ENCODE peak calls at places on chromosomes 11 and 22, in eight cellular contexts. N, S, Z, J, V, H, B and C are unnamed samples.

GRCh38 chr11:82927264-82927880 is 25.8 kb downstream of the DDIAS start:
- DNase-seq in V (peak; percentile 69), S (no peak), B (peak; percentile 38), J (no peak), N (no peak), Z (peak; percentile 26), H (no peak), C (peak; percentile 54)

GRCh38 chr22:44595841-44596341 is 97.9 kb upstream of the RTL6 start:
- DNase-seq in N (no peak), Z (no peak), J (no peak), V (peak; percentile 59), B (no peak), H (no peak), S (no peak), C (peak; percentile 44)

GRCh38 chr11:721913-722811 is 16.1 kb downstream of the EPS8L2 start:
- DNase-seq in B (no peak), V (no peak), Z (no peak), H (peak; percentile 37), N (no peak), S (no peak), J (no peak), C (peak; percentile 63)

GRCh38 chr11:117822031-117822521 is 2.5 kb downstream of the FXYD2 start:
- DNase-seq in H (peak; percentile 57), J (peak; percentile 43), S (peak; percentile 72), Z (no peak), N (peak; percentile 35), B (no peak), V (no peak), C (peak; percentile 74)

GRCh38 chr11:113596658-113597057 is 109.5 kb downstream of the TMPRSS5 start:
- DNase-seq in B (no peak), S (no peak), Z (no peak), H (no peak), N (no peak), J (no peak), V (no peak), C (no peak)

GRCh38 chr11:130068986-130069683 is 559 bp upstream of the APLP2 start:
- DNase-seq in V (peak; percentile 63), H (peak; percentile 28), S (peak; percentile 46), Z (peak; percentile 63), B (peak; percentile 89), J (no peak), N (peak; percentile 74), C (no peak)

GRCh38 chr22:25750569-25751173 is 8.7 kb downstream of the MYO18B start:
- DNase-seq in V (no peak), J (no peak), H (no peak), B (no peak), N (no peak), S (no peak), Z (no peak), C (no peak)

GRCh38 chr22:35043251-35043931 is 22.6 kb upstream of the ISX start:
- DNase-seq in J (no peak), B (no peak), H (no peak), Z (no peak), S (peak; percentile 44), V (no peak), N (no peak), C (no peak)

GRCh38 chr22:41524809-41525449 is 19.3 kb downstream of the POLR3H start:
- DNase-seq in H (peak; percentile 51), S (peak; percentile 29), B (no peak), Z (no peak), N (no peak), J (no peak), V (no peak), C (no peak)

GRCh38 chr22:39724390-39724789 is 153.8 kb downstream of the CACNA1I start:
- DNase-seq in Z (no peak), V (no peak), B (no peak), H (no peak), J (no peak), S (no peak), N (no peak), C (no peak)

GRCh38 chr11:110345756-110346155 is 49.3 kb upstream of the RDX start:
- DNase-seq in B (no peak), N (no peak), S (no peak), J (no peak), H (no peak), Z (no peak), V (no peak), C (no peak)

GRCh38 chr11:35337919-35338316 is 81.4 kb downstream of the SLC1A2 start:
- DNase-seq in J (no peak), Z (no peak), S (no peak), N (no peak), H (no peak), V (no peak), B (no peak), C (no peak)

GRCh38 chr11:13776134-13776815 is 107.8 kb downstream of the FAR1 start:
- DNase-seq in J (no peak), H (no peak), Z (no peak), V (no peak), B (no peak), S (no peak), N (no peak), C (no peak)